ENCODE peak calls at places on chromosomes 11 and 22, in six cellular contexts. One of them, this sample, is unnamed.

GRCh38 chr11:73195191-73196007 is 22.7 kb upstream of the P2RY2 start:
- DNase-seq in ACHN: peak; percentile 4
- DNase-seq in NCI-H1417: no peak
- DNase-seq in NCI-H69: no peak
- DNase-seq in CD4-positive, alpha-beta T cell: no peak
- DNase-seq in stimulated activated CD4-positive, alpha-beta T cell treated with anti-CD3 and anti-CD28 coated beads, Interleukin-2, amount 100 ng/mL, for 4 hours: no peak
- DNase-seq in this sample: no peak

GRCh38 chr22:45881524-45881875 is 95.5 kb downstream of the WNT7B start:
- DNase-seq in ACHN: no peak
- DNase-seq in NCI-H1417: no peak
- DNase-seq in NCI-H69: no peak
- DNase-seq in CD4-positive, alpha-beta T cell: no peak
- DNase-seq in stimulated activated CD4-positive, alpha-beta T cell treated with anti-CD3 and anti-CD28 coated beads, Interleukin-2, amount 100 ng/mL, for 4 hours: no peak
- DNase-seq in this sample: no peak

GRCh38 chr11:33634291-33634834 is 66.3 kb downstream of the C11orf91 start:
- DNase-seq in ACHN: no peak
- DNase-seq in NCI-H1417: no peak
- DNase-seq in NCI-H69: no peak
- DNase-seq in CD4-positive, alpha-beta T cell: no peak
- DNase-seq in stimulated activated CD4-positive, alpha-beta T cell treated with anti-CD3 and anti-CD28 coated beads, Interleukin-2, amount 100 ng/mL, for 4 hours: no peak
- DNase-seq in this sample: no peak

GRCh38 chr11:92843455-92843854 is 126.0 kb upstream of the MTNR1B start:
- DNase-seq in ACHN: no peak
- DNase-seq in NCI-H1417: peak; percentile 90
- DNase-seq in NCI-H69: peak; percentile 98
- DNase-seq in CD4-positive, alpha-beta T cell: no peak
- DNase-seq in stimulated activated CD4-positive, alpha-beta T cell treated with anti-CD3 and anti-CD28 coated beads, Interleukin-2, amount 100 ng/mL, for 4 hours: no peak
- DNase-seq in this sample: no peak

GRCh38 chr22:45101828-45102227 is 61.9 kb upstream of the NUP50 start:
- DNase-seq in ACHN: peak; percentile 24
- DNase-seq in NCI-H1417: peak; percentile 72
- DNase-seq in NCI-H69: peak; percentile 73
- DNase-seq in CD4-positive, alpha-beta T cell: peak; percentile 1
- DNase-seq in stimulated activated CD4-positive, alpha-beta T cell treated with anti-CD3 and anti-CD28 coated beads, Interleukin-2, amount 100 ng/mL, for 4 hours: peak; percentile 1
- DNase-seq in this sample: peak; percentile 7

GRCh38 chr11:67082071-67082791 is 25.6 kb downstream of the RHOD start:
- DNase-seq in ACHN: no peak
- DNase-seq in NCI-H1417: no peak
- DNase-seq in NCI-H69: peak; percentile 44
- DNase-seq in CD4-positive, alpha-beta T cell: no peak
- DNase-seq in stimulated activated CD4-positive, alpha-beta T cell treated with anti-CD3 and anti-CD28 coated beads, Interleukin-2, amount 100 ng/mL, for 4 hours: no peak
- DNase-seq in this sample: peak; percentile 5

GRCh38 chr11:93572171-93572570 is 29.0 kb upstream of the SMCO4 start:
- DNase-seq in ACHN: no peak
- DNase-seq in NCI-H1417: no peak
- DNase-seq in NCI-H69: no peak
- DNase-seq in CD4-positive, alpha-beta T cell: no peak
- DNase-seq in stimulated activated CD4-positive, alpha-beta T cell treated with anti-CD3 and anti-CD28 coated beads, Interleukin-2, amount 100 ng/mL, for 4 hours: no peak
- DNase-seq in this sample: no peak

GRCh38 chr11:70625921-70626518 is 227.7 kb downstream of the CTTN start:
- DNase-seq in ACHN: no peak
- DNase-seq in NCI-H1417: peak; percentile 80
- DNase-seq in NCI-H69: peak; percentile 29
- DNase-seq in CD4-positive, alpha-beta T cell: no peak
- DNase-seq in stimulated activated CD4-positive, alpha-beta T cell treated with anti-CD3 and anti-CD28 coated beads, Interleukin-2, amount 100 ng/mL, for 4 hours: no peak
- DNase-seq in this sample: no peak

GRCh38 chr22:28989484-28989883 is 72.1 kb downstream of the C22orf31 start:
- DNase-seq in ACHN: no peak
- DNase-seq in NCI-H1417: no peak
- DNase-seq in NCI-H69: no peak
- DNase-seq in CD4-positive, alpha-beta T cell: no peak
- DNase-seq in stimulated activated CD4-positive, alpha-beta T cell treated with anti-CD3 and anti-CD28 coated beads, Interleukin-2, amount 100 ng/mL, for 4 hours: no peak
- DNase-seq in this sample: no peak

GRCh38 chr11:110243804-110244203 is 52.6 kb downstream of the RDX start:
- DNase-seq in ACHN: no peak
- DNase-seq in NCI-H1417: no peak
- DNase-seq in NCI-H69: no peak
- DNase-seq in CD4-positive, alpha-beta T cell: no peak
- DNase-seq in stimulated activated CD4-positive, alpha-beta T cell treated with anti-CD3 and anti-CD28 coated beads, Interleukin-2, amount 100 ng/mL, for 4 hours: no peak
- DNase-seq in this sample: no peak

GRCh38 chr22:19195796-19196731 is 17.5 kb upstream of the SLC25A1 start:
- DNase-seq in ACHN: no peak
- DNase-seq in NCI-H1417: no peak
- DNase-seq in NCI-H69: no peak
- DNase-seq in CD4-positive, alpha-beta T cell: no peak
- DNase-seq in stimulated activated CD4-positive, alpha-beta T cell treated with anti-CD3 and anti-CD28 coated beads, Interleukin-2, amount 100 ng/mL, for 4 hours: no peak
- DNase-seq in this sample: no peak

GRCh38 chr22:37486224-37486845 is at the start of gene MFNG:
- DNase-seq in ACHN: peak; percentile 77
- DNase-seq in NCI-H1417: peak; percentile 64
- DNase-seq in NCI-H69: peak; percentile 83
- DNase-seq in CD4-positive, alpha-beta T cell: peak; percentile 64
- DNase-seq in stimulated activated CD4-positive, alpha-beta T cell treated with anti-CD3 and anti-CD28 coated beads, Interleukin-2, amount 100 ng/mL, for 4 hours: peak; percentile 68
- DNase-seq in this sample: peak; percentile 72

GRCh38 chr11:122440783-122441701 is 214.5 kb upstream of the UBASH3B start:
- DNase-seq in ACHN: no peak
- DNase-seq in NCI-H1417: no peak
- DNase-seq in NCI-H69: peak; percentile 25
- DNase-seq in CD4-positive, alpha-beta T cell: no peak
- DNase-seq in stimulated activated CD4-positive, alpha-beta T cell treated with anti-CD3 and anti-CD28 coated beads, Interleukin-2, amount 100 ng/mL, for 4 hours: no peak
- DNase-seq in this sample: no peak

GRCh38 chr11:78646564-78647185 is 72.0 kb upstream of the NARS2 start:
- DNase-seq in ACHN: peak; percentile 53
- DNase-seq in NCI-H1417: peak; percentile 90
- DNase-seq in NCI-H69: peak; percentile 88
- DNase-seq in CD4-positive, alpha-beta T cell: peak; percentile 20
- DNase-seq in stimulated activated CD4-positive, alpha-beta T cell treated with anti-CD3 and anti-CD28 coated beads, Interleukin-2, amount 100 ng/mL, for 4 hours: peak; percentile 28
- DNase-seq in this sample: peak; percentile 53

GRCh38 chr11:95922536-95923440 is 1.1 kb downstream of the MTMR2 start:
- DNase-seq in ACHN: no peak
- DNase-seq in NCI-H1417: peak; percentile 37
- DNase-seq in NCI-H69: peak; percentile 54
- DNase-seq in CD4-positive, alpha-beta T cell: no peak
- DNase-seq in stimulated activated CD4-positive, alpha-beta T cell treated with anti-CD3 and anti-CD28 coated beads, Interleukin-2, amount 100 ng/mL, for 4 hours: no peak
- DNase-seq in this sample: no peak

GRCh38 chr22:36323182-36323854 is 64.4 kb downstream of the MYH9 start:
- DNase-seq in ACHN: no peak
- DNase-seq in NCI-H1417: no peak
- DNase-seq in NCI-H69: no peak
- DNase-seq in CD4-positive, alpha-beta T cell: no peak
- DNase-seq in stimulated activated CD4-positive, alpha-beta T cell treated with anti-CD3 and anti-CD28 coated beads, Interleukin-2, amount 100 ng/mL, for 4 hours: no peak
- DNase-seq in this sample: no peak

GRCh38 chr11:123478352-123478986 is 48.4 kb downstream of the GRAMD1B start:
- DNase-seq in ACHN: peak; percentile 74
- DNase-seq in NCI-H1417: peak; percentile 94
- DNase-seq in NCI-H69: peak; percentile 88
- DNase-seq in CD4-positive, alpha-beta T cell: peak; percentile 10
- DNase-seq in stimulated activated CD4-positive, alpha-beta T cell treated with anti-CD3 and anti-CD28 coated beads, Interleukin-2, amount 100 ng/mL, for 4 hours: no peak
- DNase-seq in this sample: no peak

This sample was measured in naive thymus-derived CD8-positive, alpha-beta T cell.